ENCODE peak calls at places on chromosomes 1 and 21, in four cellular contexts. W is K562, G is IMR-90, J is GM12878. O is an unnamed sample.

GRCh38 chr1:55547441-55547840 is 332.3 kb upstream of the USP24 start:
- DNase-seq in W (no peak), G (peak; percentile 31), J (no peak), O (no peak)

GRCh38 chr1:94591791-94592565 is 50.4 kb upstream of the F3 start:
- DNase-seq in J (no peak), W (no peak), G (no peak), O (no peak)

GRCh38 chr1:11152755-11153154 is 36.4 kb upstream of the ANGPTL7 start:
- DNase-seq in G (no peak), J (no peak), W (no peak), O (no peak)

GRCh38 chr21:18387994-18388393 is 15.6 kb downstream of the TMPRSS15 start:
- DNase-seq in J (no peak), W (no peak), G (no peak), O (no peak)

GRCh38 chr1:228445867-228446584 is 29.4 kb upstream of the TRIM17 start:
- DNase-seq in J (no peak), G (peak; percentile 56), W (peak; percentile 35), O (peak; percentile 39)

GRCh38 chr1:24344090-24344742 is 25.1 kb downstream of the GRHL3 start:
- DNase-seq in G (no peak), J (no peak), W (no peak), O (peak; percentile 13)

GRCh38 chr1:175221548-175222175 is 29.1 kb upstream of the KIAA0040 start:
- DNase-seq in G (no peak), J (no peak), W (peak; percentile 27), O (no peak)

GRCh38 chr1:81699234-81699633 is 101.5 kb upstream of the ADGRL2 start:
- DNase-seq in J (no peak), G (peak; percentile 80), W (no peak), O (no peak)

GRCh38 chr21:38140192-38140905 is 116.4 kb upstream of the KCNJ15 start:
- DNase-seq in W (no peak), J (no peak), G (peak; percentile 25), O (peak; percentile 17)

GRCh38 chr1:37131281-37131680 is 97.0 kb upstream of the GRIK3 start:
- DNase-seq in W (no peak), G (no peak), J (no peak), O (no peak)

GRCh38 chr1:63817152-63817667 is 43.4 kb downstream of the ROR1 start:
- DNase-seq in G (peak; percentile 33), J (no peak), W (no peak), O (no peak)

GRCh38 chr1:214136336-214136735 is 144.6 kb upstream of the SMYD2 start:
- DNase-seq in J (no peak), G (no peak), W (no peak), O (no peak)

GRCh38 chr1:203592156-203592555 is 34.5 kb upstream of the ATP2B4 start:
- DNase-seq in W (no peak), J (no peak), G (peak; percentile 42), O (no peak)

GRCh38 chr1:88892146-88892877 is 945 bp upstream of the GTF2B start:
- DNase-seq in W (no peak), G (peak; percentile 56), J (no peak), O (peak; percentile 95)

GRCh38 chr1:38474738-38475623 is 384.6 kb downstream of the RRAGC start:
- DNase-seq in G (no peak), J (peak; percentile 97), W (no peak), O (no peak)

GRCh38 chr1:248842781-248843331 is 4.8 kb downstream of the ZNF672 start:
- DNase-seq in J (peak; percentile 62), G (no peak), W (no peak), O (no peak)

GRCh38 chr1:230321741-230322420 is 104.3 kb downstream of the PGBD5 start:
- DNase-seq in W (no peak), J (no peak), G (no peak), O (no peak)

GRCh38 chr1:101276818-101277217 is 40.0 kb downstream of the S1PR1 start:
- DNase-seq in G (no peak), J (no peak), W (no peak), O (no peak)

GRCh38 chr1:26168410-26169167 is at the start of gene C1orf232:
- DNase-seq in J (no peak), G (no peak), W (no peak), O (no peak)

GRCh38 chr21:45478115-45478801 is 64.0 kb downstream of the SLC19A1 start:
- DNase-seq in J (no peak), G (peak; percentile 49), W (peak; percentile 86), O (peak; percentile 46)

GRCh38 chr1:1440941-1441888 is 5.7 kb downstream of the VWA1 start:
- DNase-seq in W (peak; percentile 94), J (no peak), G (no peak), O (no peak)

GRCh38 chr1:220655961-220656720 is 34.0 kb upstream of the C1orf115 start:
- DNase-seq in G (no peak), J (no peak), W (no peak), O (no peak)

GRCh38 chr1:179586107-179586823 is 5.4 kb upstream of the TDRD5 start:
- DNase-seq in J (no peak), G (no peak), W (peak; percentile 76), O (peak; percentile 81)

GRCh38 chr1:213676741-213677140 is 311.0 kb upstream of the PROX1 start:
- DNase-seq in W (no peak), J (no peak), G (no peak), O (no peak)

GRCh38 chr1:28243685-28244439 is 7.9 kb downstream of the ATP5IF1 start:
- DNase-seq in J (no peak), G (no peak), W (no peak), O (no peak)

GRCh38 chr1:146019225-146020057 is 2.1 kb downstream of the HJV start:
- DNase-seq in J (no peak), G (no peak), W (no peak), O (no peak)

GRCh38 chr1:8318436-8318835 is 522 bp downstream of the SLC45A1 start:
- DNase-seq in W (no peak), G (no peak), J (no peak), O (no peak)

GRCh38 chr1:69413129-69413528 is 154.6 kb upstream of the LRRC7 start:
- DNase-seq in G (no peak), J (no peak), W (no peak), O (no peak)

GRCh38 chr1:145960468-145961108 is 2.8 kb upstream of the LIX1L start:
- DNase-seq in J (no peak), W (no peak), G (peak; percentile 51), O (peak; percentile 91)

GRCh38 chr1:68230901-68231626 is 1.3 kb downstream of the WLS start:
- DNase-seq in W (no peak), G (no peak), J (no peak), O (no peak)

GRCh38 chr21:44975720-44976555 is 36.1 kb downstream of the SLX9 start:
- DNase-seq in J (no peak), G (no peak), W (no peak), O (no peak)

GRCh38 chr1:111006556-111006955 is 42.8 kb upstream of the LRIF1 start:
- DNase-seq in G (no peak), J (no peak), W (no peak), O (no peak)

GRCh38 chr1:237888143-237888542 is 2.6 kb downstream of the ZP4 start:
- DNase-seq in G (no peak), J (no peak), W (no peak), O (no peak)

GRCh38 chr1:158087320-158087927 is 93.3 kb upstream of the CD1D start:
- DNase-seq in W (peak; percentile 79), G (peak; percentile 77), J (no peak), O (peak; percentile 86)

GRCh38 chr1:170001266-170001665 is 73.2 kb downstream of the KIFAP3 start:
- DNase-seq in J (no peak), G (no peak), W (no peak), O (no peak)

GRCh38 chr1:205432116-205432515 is 10.3 kb upstream of the LEMD1 start:
- DNase-seq in J (no peak), W (no peak), G (no peak), O (no peak)

GRCh38 chr1:94757931-94758330 is 62.2 kb upstream of the SLC44A3 start:
- DNase-seq in W (no peak), G (no peak), J (no peak), O (no peak)

DNA sequence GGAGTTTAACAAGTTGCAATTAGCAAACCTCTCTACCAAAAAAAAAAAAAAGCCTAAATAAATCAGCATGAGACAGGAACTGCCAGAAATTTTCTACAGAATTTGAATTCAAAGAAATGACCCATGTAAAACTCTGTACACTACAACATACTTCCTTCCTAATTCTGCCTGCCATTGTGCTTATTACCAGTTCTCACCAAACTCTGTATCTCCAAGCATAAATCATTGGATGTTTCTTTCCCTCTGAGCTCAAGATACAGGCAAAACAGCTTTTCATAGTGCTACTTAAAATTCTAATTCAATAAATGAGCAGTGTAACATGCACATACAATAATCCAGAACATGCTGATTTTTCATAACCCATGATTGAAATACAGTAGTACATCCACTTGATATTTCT is 87.0 kb downstream of the EIF4G3 start:
- DNase-seq in J (no peak), W (no peak), G (no peak), O (no peak)
- TF ChIP-seq ELK1 in J (no peak), W (no peak), G (no peak), O (no peak)

DNA sequence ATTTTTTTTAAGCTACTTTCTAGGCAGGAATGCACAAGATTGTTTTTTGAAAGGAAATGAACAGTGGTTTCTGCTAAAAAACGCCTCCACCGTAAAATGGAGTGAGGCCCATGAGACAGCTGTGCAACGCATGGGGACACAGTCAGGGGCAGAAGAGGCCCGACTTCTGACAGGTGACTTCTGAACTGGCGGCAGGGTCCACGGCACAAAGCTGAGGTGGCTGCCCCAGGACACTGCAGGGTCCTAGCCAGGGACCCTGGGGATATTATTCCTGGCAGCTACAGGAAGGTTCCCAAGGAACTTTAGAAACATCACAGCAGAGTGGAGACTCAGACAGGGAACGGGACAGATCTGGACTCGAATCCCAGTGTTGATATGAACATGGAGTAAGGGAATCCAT is 75.1 kb downstream of the SIM2 start:
- DNase-seq in G (no peak), W (no peak), J (no peak), O (no peak)
- TF ChIP-seq ELK1 in G (no peak), W (no peak), J (no peak), O (no peak)

DNA sequence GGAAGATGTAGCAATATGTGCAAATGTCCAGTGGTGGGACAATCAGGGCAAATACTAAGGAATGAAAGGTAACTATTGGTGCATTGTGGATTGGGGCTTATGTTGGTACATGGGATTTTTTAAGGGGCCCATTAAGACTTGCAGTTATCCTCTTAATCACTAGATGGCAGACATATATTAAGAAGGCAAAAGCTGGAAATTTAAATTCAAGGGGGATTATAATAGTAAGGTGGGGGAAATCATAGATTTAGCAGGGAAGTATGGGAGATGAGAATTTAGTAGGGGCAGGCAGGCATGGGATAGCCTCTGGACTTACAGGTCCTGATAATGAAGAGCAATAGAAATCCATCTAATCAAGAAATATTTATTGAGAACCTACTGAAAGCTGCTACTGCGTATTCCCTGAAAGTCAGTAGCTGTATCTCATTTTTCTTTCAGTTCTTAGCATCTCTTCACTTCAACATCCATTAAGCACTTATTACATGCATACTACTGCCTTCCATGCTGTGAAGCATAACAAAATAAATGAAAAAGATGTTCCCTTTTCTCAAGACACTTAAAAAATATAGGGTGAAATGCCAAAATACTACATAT is 251.8 kb downstream of the CRB1 start:
- DNase-seq in W (peak; percentile 24), J (no peak), G (peak; percentile 12), O (peak; percentile 3)
- TF ChIP-seq ELK1 in W (no peak), J (no peak), G (no peak), O (no peak)

GRCh38 chr1:53625049-53625448 is 113.9 kb downstream of the GLIS1 start:
- DNase-seq in G (peak; percentile 58), J (no peak), W (no peak), O (no peak)
- TF ChIP-seq ELK1 in G (no peak), J (no peak), W (no peak), O (no peak)

GRCh38 chr1:206514821-206515387 is 7.6 kb downstream of the RASSF5 start:
- DNase-seq in G (no peak), W (no peak), J (no peak), O (no peak)
- TF ChIP-seq ELK1 in G (no peak), W (no peak), J (no peak), O (no peak)